ENCODE peak calls at places on chromosomes 2 and 18, in eight cellular contexts. L is fibroblast of lung; R is neuronal stem cell; T is skeletal muscle cell; F is CD8-positive, alpha-beta memory T cell; Q is OCI-LY7; K is sigmoid colon; Z is bronchial epithelial cell. C is an unnamed sample.

GRCh38 chr2:1609040-1609439 is 135.3 kb downstream of the PXDN start:
- DNase-seq in Q (no peak), T (no peak), L (no peak), Z (no peak), F (no peak), R (no peak), K (no peak), C (no peak)

GRCh38 chr2:227889336-227889735 is 17.9 kb downstream of the DAW1 start:
- DNase-seq in R (no peak), T (no peak), Z (peak; percentile 94), Q (no peak), L (no peak), K (no peak), F (no peak), C (no peak)

GRCh38 chr2:219433666-219434467 is 776 bp upstream of the SPEG start:
- DNase-seq in T (peak; percentile 61), L (peak; percentile 67), Z (no peak), F (no peak), Q (peak; percentile 42), K (peak; percentile 94), R (no peak), C (no peak)

GRCh38 chr18:56575819-56576663 is 62.4 kb downstream of the TXNL1 start:
- DNase-seq in R (peak; percentile 48), Q (peak; percentile 33), L (peak; percentile 47), T (peak; percentile 21), Z (peak; percentile 50), K (no peak), F (no peak), C (peak; percentile 70)

GRCh38 chr18:67766930-67767329 is 250.4 kb upstream of the DSEL start:
- DNase-seq in Z (peak; percentile 99), Q (no peak), R (no peak), T (peak; percentile 96), K (no peak), L (peak; percentile 82), F (no peak), C (no peak)

GRCh38 chr18:13300796-13301195 is 82.2 kb downstream of the LDLRAD4 start:
- DNase-seq in Q (no peak), L (no peak), T (no peak), F (no peak), R (no peak), K (no peak), Z (no peak), C (no peak)

GRCh38 chr2:47211497-47212011 is 56.4 kb upstream of the STPG4 start:
- DNase-seq in T (no peak), Q (no peak), R (no peak), K (no peak), F (no peak), Z (peak; percentile 44), L (no peak), C (no peak)

GRCh38 chr2:123502926-123503325 is 522.2 kb upstream of the CNTNAP5 start:
- DNase-seq in F (no peak), Q (no peak), L (peak; percentile 10), K (no peak), R (no peak), Z (peak; percentile 85), T (peak; percentile 56), C (no peak)

GRCh38 chr2:232502901-232503791 is 15.5 kb upstream of the ECEL1 start:
- DNase-seq in L (peak; percentile 38), K (no peak), T (no peak), F (peak; percentile 50), Z (no peak), Q (no peak), R (peak; percentile 64), C (no peak)

GRCh38 chr2:173434729-173435345 is 80.2 kb downstream of the CDCA7 start:
- DNase-seq in F (no peak), R (no peak), K (no peak), L (no peak), T (no peak), Q (no peak), Z (no peak), C (no peak)

GRCh38 chr2:199458806-199459285 is 1.1 kb upstream of the SATB2 start:
- DNase-seq in K (no peak), L (no peak), Z (no peak), Q (peak; percentile 80), R (peak; percentile 54), T (no peak), F (no peak), C (no peak)

GRCh38 chr18:6022840-6023239 is 127.5 kb upstream of the TMEM200C start:
- DNase-seq in R (peak; percentile 51), T (peak; percentile 38), L (peak; percentile 85), F (no peak), Z (no peak), Q (no peak), K (no peak), C (no peak)

GRCh38 chr2:165874445-165875039 is 79.0 kb downstream of the TTC21B start:
- DNase-seq in Q (peak; percentile 81), K (no peak), T (peak; percentile 26), Z (peak; percentile 75), L (peak; percentile 61), F (peak; percentile 53), R (peak; percentile 32), C (peak; percentile 80)

GRCh38 chr2:3282056-3282998 is 95.3 kb downstream of the EIPR1 start:
- DNase-seq in K (peak; percentile 77), Q (no peak), L (peak; percentile 87), T (no peak), Z (peak; percentile 57), R (no peak), F (no peak), C (no peak)
- H3K4me3 ChIP-seq in K (peak overlapping the region; percentile 22), Q (no peak overlapping the region), L (no peak overlapping the region), T (no peak overlapping the region), Z (no peak overlapping the region), R (no peak overlapping the region), F (no peak overlapping the region), C (no peak overlapping the region)

DNA sequence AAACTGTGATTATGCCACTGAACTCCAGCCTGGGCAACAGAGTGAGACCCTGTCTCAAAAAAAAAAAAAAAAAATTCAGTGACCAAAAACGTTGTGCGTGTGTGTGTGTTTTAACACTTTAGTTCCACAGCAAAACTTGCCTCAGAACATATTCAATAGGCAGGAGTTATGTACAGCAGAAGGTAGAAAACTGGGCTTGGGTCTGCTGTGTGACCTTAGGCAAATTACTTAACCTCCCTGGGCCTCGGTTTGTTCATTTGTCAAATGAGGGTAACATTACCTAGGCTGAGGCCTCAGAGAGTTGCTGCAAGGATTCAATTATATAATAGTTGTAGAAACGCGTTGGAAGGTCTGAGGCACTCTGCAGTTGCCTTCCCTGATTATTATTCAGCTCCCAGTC is 10.3 kb upstream of the SCG2 start:
- DNase-seq in F (no peak), Q (no peak), R (no peak), L (no peak), K (no peak), Z (no peak), T (no peak), C (no peak)
- H3K4me3 ChIP-seq in F (no peak overlapping the region), Q (no peak overlapping the region), R (peak overlapping the region; percentile 40), L (peak overlapping the region; percentile 45), K (peak overlapping the region; percentile 34), Z (peak overlapping the region; percentile 3), T (peak overlapping the region; percentile 37), C (peak overlapping the region; percentile 81)

GRCh38 chr2:55926974-55927373 is 3.4 kb upstream of the EFEMP1 start:
- DNase-seq in R (no peak), Z (no peak), K (no peak), T (no peak), Q (no peak), F (no peak), L (no peak), C (no peak)

GRCh38 chr2:55922488-55922887 is 1.1 kb downstream of the EFEMP1 start:
- DNase-seq in Q (no peak), K (no peak), F (no peak), L (peak; percentile 61), R (peak; percentile 23), T (no peak), Z (peak; percentile 52), C (no peak)

GRCh38 chr2:55926246-55926645 is 2.7 kb upstream of the EFEMP1 start:
- DNase-seq in L (no peak), Q (no peak), R (no peak), K (no peak), F (no peak), T (no peak), Z (no peak), C (no peak)

GRCh38 chr2:55923091-55923977 is at the start of gene EFEMP1:
- DNase-seq in Z (peak; percentile 66), L (peak; percentile 73), R (peak; percentile 79), T (no peak), K (peak; percentile 81), Q (no peak), F (no peak), C (no peak)

DNA sequence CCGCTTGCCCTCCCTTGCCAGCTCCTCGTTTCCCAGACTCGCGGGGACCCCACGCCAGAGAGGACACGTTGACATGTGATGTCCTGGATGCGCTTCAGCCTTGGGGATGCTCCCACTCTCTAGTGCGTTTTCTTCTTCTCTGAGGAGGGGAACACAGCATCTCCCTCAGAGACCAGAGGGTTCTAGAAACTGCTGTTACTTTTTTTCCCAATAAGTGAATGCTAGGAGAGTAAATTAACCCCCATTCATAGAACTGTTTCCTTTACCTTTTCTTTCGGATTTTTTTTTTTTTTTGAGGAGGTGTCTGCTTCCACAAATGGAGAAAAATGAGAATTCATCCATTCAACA is 370 bp upstream of the EFEMP1 start:
- DNase-seq in K (no peak), Q (no peak), F (no peak), R (no peak), T (no peak), Z (no peak), L (no peak), C (no peak)
- H3K4me3 ChIP-seq in K (peak overlapping the region; percentile 55), Q (no peak overlapping the region), F (no peak overlapping the region), R (no peak overlapping the region), T (peak overlapping the region; percentile 67), Z (peak overlapping the region; percentile 65), L (peak overlapping the region; percentile 99), C (peak overlapping the region; percentile 40)

DNA sequence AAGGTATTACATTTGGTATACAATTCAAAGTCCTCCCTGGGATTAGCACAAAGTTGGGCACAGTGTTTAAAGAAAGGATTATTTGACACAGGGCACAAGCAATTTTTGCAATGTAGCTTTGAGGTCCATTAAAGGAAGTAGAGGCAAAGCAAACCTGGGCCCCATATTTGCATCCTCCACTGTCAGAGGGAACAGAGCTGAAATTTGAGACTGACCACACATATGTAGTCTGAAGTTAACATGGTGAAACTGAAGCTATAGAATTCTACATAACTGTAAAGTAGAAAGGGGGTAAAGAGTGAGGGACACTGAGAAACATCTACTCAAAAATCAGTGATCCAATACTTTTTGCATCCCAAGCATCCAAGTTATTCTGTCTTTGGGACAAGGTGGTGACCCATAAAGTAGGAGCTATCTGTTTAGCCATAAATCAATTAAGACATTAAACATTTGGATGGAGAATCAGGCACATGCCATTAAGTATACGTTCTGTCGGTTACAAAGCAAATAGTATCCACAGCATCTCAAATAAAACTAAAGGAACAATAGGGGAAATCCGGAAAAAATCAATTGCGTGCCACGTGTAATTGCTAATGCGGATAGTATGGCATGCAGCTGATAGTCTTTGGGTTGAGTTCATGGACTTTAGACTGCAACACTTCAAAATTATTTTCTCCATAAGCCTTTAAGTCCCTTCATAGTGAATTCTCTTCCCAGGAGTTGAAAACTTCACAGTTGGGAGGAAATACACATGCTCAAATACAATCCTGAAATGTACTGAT is 72.6 kb downstream of the PLEKHM3 start:
- DNase-seq in F (no peak), Q (no peak), K (no peak), R (no peak), L (no peak), Z (no peak), T (no peak), C (no peak)
- H3K4me3 ChIP-seq in F (no peak overlapping the region), Q (no peak overlapping the region), K (no peak overlapping the region), R (no peak overlapping the region), L (no peak overlapping the region), Z (no peak overlapping the region), T (no peak overlapping the region), C (no peak overlapping the region)

C was measured in SK-N-MC.